ENCODE peak calls at places on chromosomes 7 and 10, in seven cellular contexts. One of them, this sample, is unnamed.
A peak's percentile ranks its signal among the peaks of the same experiment; 100 is the strongest.

GRCh38 chr7:99638731-99639130 is 22.0 kb downstream of the ZSCAN25 start:
- DNase-seq in HepG2: no peak
- DNase-seq in ovary: no peak
- DNase-seq in A549: no peak
- DNase-seq in sigmoid colon: no peak
- DNase-seq in transverse colon: no peak
- DNase-seq in tibial nerve: no peak
- DNase-seq in this sample: no peak

GRCh38 chr7:97635622-97636021 is 96.3 kb upstream of the TAC1 start:
- DNase-seq in transverse colon: no peak
- DNase-seq in HepG2: no peak
- DNase-seq in ovary: no peak
- DNase-seq in A549: no peak
- DNase-seq in tibial nerve: no peak
- DNase-seq in sigmoid colon: no peak
- DNase-seq in this sample: no peak

GRCh38 chr10:69467928-69468770 is 16.9 kb downstream of the TSPAN15 start:
- DNase-seq in ovary: no peak
- DNase-seq in tibial nerve: no peak
- DNase-seq in HepG2: no peak
- DNase-seq in A549: no peak
- DNase-seq in sigmoid colon: no peak
- DNase-seq in transverse colon: no peak
- DNase-seq in this sample: no peak

GRCh38 chr10:117246997-117247667 is 6.2 kb downstream of the SLC18A2 start:
- DNase-seq in sigmoid colon: no peak
- DNase-seq in transverse colon: no peak
- DNase-seq in tibial nerve: no peak
- DNase-seq in ovary: no peak
- DNase-seq in A549: no peak
- DNase-seq in HepG2: no peak
- DNase-seq in this sample: no peak

GRCh38 chr7:131586759-131587158 is 30.3 kb upstream of the PODXL start:
- DNase-seq in sigmoid colon: no peak
- DNase-seq in tibial nerve: no peak
- DNase-seq in transverse colon: no peak
- DNase-seq in ovary: no peak
- DNase-seq in HepG2: no peak
- DNase-seq in A549: no peak
- DNase-seq in this sample: no peak

GRCh38 chr7:155965010-155965409 is 152.7 kb upstream of the SHH start:
- DNase-seq in sigmoid colon: peak; percentile 25
- DNase-seq in HepG2: no peak
- DNase-seq in ovary: no peak
- DNase-seq in A549: no peak
- DNase-seq in tibial nerve: no peak
- DNase-seq in transverse colon: no peak
- DNase-seq in this sample: peak; percentile 21

GRCh38 chr7:44678468-44679179 is 70.0 kb upstream of the ZMIZ2 start:
- DNase-seq in HepG2: peak; percentile 83
- DNase-seq in sigmoid colon: no peak
- DNase-seq in transverse colon: no peak
- DNase-seq in ovary: no peak
- DNase-seq in A549: no peak
- DNase-seq in tibial nerve: no peak
- DNase-seq in this sample: no peak

GRCh38 chr10:71262817-71263216 is 50.4 kb downstream of the UNC5B start:
- DNase-seq in A549: no peak
- DNase-seq in sigmoid colon: no peak
- DNase-seq in HepG2: no peak
- DNase-seq in ovary: no peak
- DNase-seq in tibial nerve: no peak
- DNase-seq in transverse colon: peak; percentile 57
- DNase-seq in this sample: no peak

GRCh38 chr7:128405345-128406146 is 4.2 kb downstream of the IMPDH1 start:
- DNase-seq in tibial nerve: no peak
- DNase-seq in ovary: peak; percentile 58
- DNase-seq in A549: no peak
- DNase-seq in HepG2: no peak
- DNase-seq in sigmoid colon: no peak
- DNase-seq in transverse colon: peak; percentile 70
- DNase-seq in this sample: peak; percentile 55

GRCh38 chr7:143407296-143408246 is 1.1 kb downstream of the EPHA1 start:
- DNase-seq in tibial nerve: no peak
- DNase-seq in sigmoid colon: no peak
- DNase-seq in transverse colon: no peak
- DNase-seq in A549: no peak
- DNase-seq in ovary: no peak
- DNase-seq in HepG2: no peak
- DNase-seq in this sample: no peak

GRCh38 chr7:50560865-50561351 is 4.3 kb downstream of the DDC start:
- DNase-seq in ovary: peak; percentile 47
- DNase-seq in sigmoid colon: no peak
- DNase-seq in A549: no peak
- DNase-seq in transverse colon: no peak
- DNase-seq in tibial nerve: no peak
- DNase-seq in HepG2: peak; percentile 80
- DNase-seq in this sample: no peak

GRCh38 chr7:114209968-114210367 is 204.6 kb upstream of the FOXP2 start:
- DNase-seq in ovary: no peak
- DNase-seq in sigmoid colon: no peak
- DNase-seq in HepG2: no peak
- DNase-seq in transverse colon: no peak
- DNase-seq in A549: no peak
- DNase-seq in tibial nerve: no peak
- DNase-seq in this sample: no peak

GRCh38 chr7:93147358-93147757 is 827 bp downstream of the SAMD9L start:
- DNase-seq in A549: peak; percentile 10
- DNase-seq in ovary: peak; percentile 18
- DNase-seq in sigmoid colon: peak; percentile 55
- DNase-seq in transverse colon: peak; percentile 47
- DNase-seq in HepG2: no peak
- DNase-seq in tibial nerve: no peak
- DNase-seq in this sample: peak; percentile 27

GRCh38 chr10:106338486-106338885 is 826.0 kb downstream of the SORCS1 start:
- DNase-seq in ovary: no peak
- DNase-seq in transverse colon: no peak
- DNase-seq in HepG2: no peak
- DNase-seq in tibial nerve: no peak
- DNase-seq in sigmoid colon: no peak
- DNase-seq in A549: no peak
- DNase-seq in this sample: no peak

GRCh38 chr7:102119925-102120324 is 166.7 kb upstream of the SH2B2 start:
- DNase-seq in sigmoid colon: no peak
- DNase-seq in ovary: no peak
- DNase-seq in A549: no peak
- DNase-seq in tibial nerve: no peak
- DNase-seq in transverse colon: no peak
- DNase-seq in HepG2: no peak
- DNase-seq in this sample: no peak

GRCh38 chr7:77791336-77791735 is 6.9 kb downstream of the TMEM60 start:
- DNase-seq in sigmoid colon: no peak
- DNase-seq in tibial nerve: no peak
- DNase-seq in HepG2: no peak
- DNase-seq in transverse colon: no peak
- DNase-seq in A549: no peak
- DNase-seq in ovary: no peak
- DNase-seq in this sample: no peak

GRCh38 chr7:63044721-63045120 is 953.9 kb upstream of the ZNF722 start:
- DNase-seq in tibial nerve: no peak
- DNase-seq in A549: no peak
- DNase-seq in transverse colon: no peak
- DNase-seq in HepG2: no peak
- DNase-seq in ovary: no peak
- DNase-seq in sigmoid colon: no peak
- DNase-seq in this sample: no peak

GRCh38 chr7:47330026-47330425 is 251.9 kb downstream of the TNS3 start:
- DNase-seq in sigmoid colon: no peak
- DNase-seq in ovary: no peak
- DNase-seq in HepG2: no peak
- DNase-seq in transverse colon: no peak
- DNase-seq in tibial nerve: no peak
- DNase-seq in A549: no peak
- DNase-seq in this sample: no peak
- H3K4me1 ChIP-seq in sigmoid colon: peaks cover 74% of the 10 kb centered on the region
- H3K4me1 ChIP-seq in ovary: peaks cover 29% of the 10 kb centered on the region
- H3K4me1 ChIP-seq in HepG2: peaks cover 10% of the 10 kb centered on the region
- H3K4me1 ChIP-seq in transverse colon: peaks cover 62% of the 10 kb centered on the region
- H3K4me1 ChIP-seq in tibial nerve: peaks cover 95% of the 10 kb centered on the region
- H3K4me1 ChIP-seq in A549: peaks cover 27% of the 10 kb centered on the region
- H3K4me1 ChIP-seq in this sample: peaks cover 62% of the 10 kb centered on the region

GRCh38 chr10:73172867-73173266 is 4.9 kb downstream of the FAM149B1 start:
- DNase-seq in HepG2: no peak
- DNase-seq in ovary: no peak
- DNase-seq in tibial nerve: no peak
- DNase-seq in A549: no peak
- DNase-seq in transverse colon: no peak
- DNase-seq in sigmoid colon: no peak
- DNase-seq in this sample: no peak
- TF ChIP-seq POLR2A in HepG2: no peak
- TF ChIP-seq POLR2A in ovary: no peak
- TF ChIP-seq POLR2A in tibial nerve: no peak
- TF ChIP-seq POLR2A in A549: no peak
- TF ChIP-seq POLR2A in transverse colon: no peak
- TF ChIP-seq POLR2A in sigmoid colon: no peak
- TF ChIP-seq POLR2A in this sample: no peak

GRCh38 chr10:458466-458865 is 231.0 kb downstream of the DIP2C start:
- DNase-seq in ovary: no peak
- DNase-seq in transverse colon: peak; percentile 28
- DNase-seq in sigmoid colon: peak; percentile 89
- DNase-seq in A549: no peak
- DNase-seq in tibial nerve: no peak
- DNase-seq in HepG2: no peak
- DNase-seq in this sample: no peak
- TF ChIP-seq EP300 in ovary: no peak
- TF ChIP-seq EP300 in transverse colon: peak; percentile 95
- TF ChIP-seq EP300 in sigmoid colon: peak; percentile 14
- TF ChIP-seq EP300 in A549: no peak
- TF ChIP-seq EP300 in tibial nerve: no peak
- TF ChIP-seq EP300 in HepG2: no peak
- TF ChIP-seq EP300 in this sample: peak; percentile 56

DNA sequence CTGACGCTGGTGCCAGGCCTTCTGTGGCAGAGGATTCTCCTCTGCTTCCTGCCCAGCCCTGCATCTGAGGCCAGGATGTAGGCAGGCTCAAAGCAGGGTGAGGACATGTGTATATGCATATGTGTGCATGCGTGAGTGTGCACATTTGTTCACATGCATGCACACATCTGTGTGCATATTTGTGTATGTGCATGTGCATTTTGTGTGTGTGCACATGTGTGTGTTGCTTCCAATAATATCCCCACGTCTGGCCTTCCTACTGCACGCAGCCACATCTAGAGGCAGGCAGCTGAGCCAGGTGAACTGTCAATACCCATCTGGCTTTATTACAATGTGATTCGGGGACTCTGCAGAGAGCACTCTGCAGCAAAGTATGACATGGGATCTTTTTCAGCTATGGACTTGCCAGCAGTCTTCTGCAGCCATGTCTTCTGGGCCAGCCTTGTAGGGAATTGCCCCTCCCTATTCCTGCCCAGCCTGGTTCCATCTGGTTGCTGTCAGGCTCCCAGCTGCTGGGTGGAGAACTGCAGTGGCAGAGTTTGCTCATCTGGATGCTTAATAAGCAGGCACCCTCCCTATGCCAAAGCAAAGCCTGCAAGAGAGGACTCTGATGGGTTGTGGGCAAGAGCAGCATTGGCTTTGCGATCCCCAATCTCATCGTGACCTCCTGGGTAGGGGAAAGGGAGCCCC is 140.7 kb downstream of the PFKFB3 start:
- DNase-seq in ovary: no peak
- DNase-seq in transverse colon: no peak
- DNase-seq in tibial nerve: no peak
- DNase-seq in sigmoid colon: no peak
- DNase-seq in HepG2: no peak
- DNase-seq in A549: no peak
- DNase-seq in this sample: no peak
- H3K4me1 ChIP-seq in ovary: no peaks in the 10 kb centered on the region
- H3K4me1 ChIP-seq in transverse colon: peaks cover 9% of the 10 kb centered on the region
- H3K4me1 ChIP-seq in tibial nerve: peaks cover 16% of the 10 kb centered on the region
- H3K4me1 ChIP-seq in sigmoid colon: no peaks in the 10 kb centered on the region
- H3K4me1 ChIP-seq in HepG2: no peaks in the 10 kb centered on the region
- H3K4me1 ChIP-seq in A549: peaks cover 16% of the 10 kb centered on the region
- H3K4me1 ChIP-seq in this sample: no peaks in the 10 kb centered on the region

GRCh38 chr10:104300002-104300735 is 31.2 kb downstream of the GSTO2 start:
- DNase-seq in sigmoid colon: peak; percentile 88
- DNase-seq in tibial nerve: no peak
- DNase-seq in HepG2: no peak
- DNase-seq in transverse colon: no peak
- DNase-seq in ovary: peak; percentile 90
- DNase-seq in A549: no peak
- DNase-seq in this sample: no peak
- TF ChIP-seq POLR2A in sigmoid colon: no peak
- TF ChIP-seq POLR2A in tibial nerve: no peak
- TF ChIP-seq POLR2A in HepG2: no peak
- TF ChIP-seq POLR2A in transverse colon: no peak
- TF ChIP-seq POLR2A in ovary: no peak
- TF ChIP-seq POLR2A in A549: no peak
- TF ChIP-seq POLR2A in this sample: no peak

DNA sequence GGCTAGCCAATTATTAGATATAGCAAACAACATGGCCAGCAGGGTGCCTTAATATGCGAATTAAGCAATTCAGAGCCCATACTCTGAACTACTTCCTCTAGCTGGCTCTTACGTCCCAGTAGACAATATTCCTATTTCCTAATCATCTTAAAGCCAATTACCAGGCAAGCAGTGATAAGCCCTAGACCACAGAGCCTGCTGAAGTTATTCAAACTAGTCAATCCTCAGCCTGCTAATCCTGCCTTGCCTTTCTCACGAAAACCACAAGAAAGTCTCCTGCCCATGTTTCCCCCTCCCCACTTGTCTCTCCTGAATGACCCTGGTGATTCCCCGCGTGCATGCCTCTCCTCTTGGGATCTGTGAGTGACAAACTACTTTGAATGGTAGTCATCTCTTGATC is 86.8 kb upstream of the CACNA2D1 start:
- DNase-seq in ovary: no peak
- DNase-seq in sigmoid colon: no peak
- DNase-seq in HepG2: no peak
- DNase-seq in A549: no peak
- DNase-seq in transverse colon: no peak
- DNase-seq in tibial nerve: no peak
- DNase-seq in this sample: no peak
- TF ChIP-seq EP300 in ovary: no peak
- TF ChIP-seq EP300 in sigmoid colon: no peak
- TF ChIP-seq EP300 in HepG2: no peak
- TF ChIP-seq EP300 in A549: no peak
- TF ChIP-seq EP300 in transverse colon: no peak
- TF ChIP-seq EP300 in tibial nerve: no peak
- TF ChIP-seq EP300 in this sample: no peak

This sample was measured in stomach.